ENCODE peak calls at places on chromosomes 13 and 19, in six cellular contexts. One of them, this sample, is unnamed. For H3K27me3, the result is how much of the 10 kb centered on the place peaks cover.

GRCh38 chr13:60584976-60585375 is 188.0 kb downstream of the TDRD3 start:
- DNase-seq in AG04450: no peak
- DNase-seq in right lobe of liver: no peak
- DNase-seq in left ventricle myocardium inferior: no peak
- DNase-seq in brain microvascular endothelial cell: peak
- DNase-seq in psoas muscle: no peak
- DNase-seq in this sample: no peak

GRCh38 chr19:9052894-9053293 is 34.0 kb upstream of the OR1M1 start:
- DNase-seq in AG04450: no peak
- DNase-seq in right lobe of liver: no peak
- DNase-seq in left ventricle myocardium inferior: no peak
- DNase-seq in brain microvascular endothelial cell: no peak
- DNase-seq in psoas muscle: no peak
- DNase-seq in this sample: no peak

GRCh38 chr19:19619121-19619848 is 798 bp upstream of the PBX4 start:
- DNase-seq in AG04450: no peak
- DNase-seq in right lobe of liver: no peak
- DNase-seq in left ventricle myocardium inferior: no peak
- DNase-seq in brain microvascular endothelial cell: no peak
- DNase-seq in psoas muscle: no peak
- DNase-seq in this sample: no peak

GRCh38 chr19:44752816-44753618 is 4.5 kb downstream of the BCL3 start:
- DNase-seq in AG04450: peak
- DNase-seq in right lobe of liver: peak
- DNase-seq in left ventricle myocardium inferior: peak
- DNase-seq in brain microvascular endothelial cell: peak
- DNase-seq in psoas muscle: peak
- DNase-seq in this sample: peak

GRCh38 chr13:45781553-45782326 is 69.8 kb downstream of the SIAH3 start:
- DNase-seq in AG04450: no peak
- DNase-seq in right lobe of liver: peak
- DNase-seq in left ventricle myocardium inferior: peak
- DNase-seq in brain microvascular endothelial cell: no peak
- DNase-seq in psoas muscle: peak
- DNase-seq in this sample: no peak

GRCh38 chr13:64278493-64278892 is 2862.8 kb upstream of the PCDH20 start:
- DNase-seq in AG04450: peak
- DNase-seq in right lobe of liver: no peak
- DNase-seq in left ventricle myocardium inferior: no peak
- DNase-seq in brain microvascular endothelial cell: peak
- DNase-seq in psoas muscle: no peak
- DNase-seq in this sample: no peak

GRCh38 chr19:35216026-35216832 is 12.3 kb downstream of the FAM187B start:
- DNase-seq in AG04450: no peak
- DNase-seq in right lobe of liver: no peak
- DNase-seq in left ventricle myocardium inferior: no peak
- DNase-seq in brain microvascular endothelial cell: no peak
- DNase-seq in psoas muscle: no peak
- DNase-seq in this sample: no peak

GRCh38 chr13:35848316-35848715 is 282.9 kb downstream of the DCLK1 start:
- DNase-seq in AG04450: no peak
- DNase-seq in right lobe of liver: no peak
- DNase-seq in left ventricle myocardium inferior: no peak
- DNase-seq in brain microvascular endothelial cell: no peak
- DNase-seq in psoas muscle: no peak
- DNase-seq in this sample: no peak

GRCh38 chr19:17078038-17078919 is 2.7 kb downstream of the MYO9B start:
- DNase-seq in AG04450: no peak
- DNase-seq in right lobe of liver: peak
- DNase-seq in left ventricle myocardium inferior: no peak
- DNase-seq in brain microvascular endothelial cell: no peak
- DNase-seq in psoas muscle: no peak
- DNase-seq in this sample: no peak

GRCh38 chr13:40371531-40372125 is 294.8 kb downstream of the FOXO1 start:
- DNase-seq in AG04450: no peak
- DNase-seq in right lobe of liver: no peak
- DNase-seq in left ventricle myocardium inferior: no peak
- DNase-seq in brain microvascular endothelial cell: no peak
- DNase-seq in psoas muscle: no peak
- DNase-seq in this sample: no peak

GRCh38 chr13:64591981-64592380 is 2638.2 kb downstream of the PCDH9 start:
- DNase-seq in AG04450: peak
- DNase-seq in right lobe of liver: no peak
- DNase-seq in left ventricle myocardium inferior: no peak
- DNase-seq in brain microvascular endothelial cell: peak
- DNase-seq in psoas muscle: no peak
- DNase-seq in this sample: no peak

GRCh38 chr13:37344051-37344450 is 238.6 kb upstream of the CSNK1A1L start:
- DNase-seq in AG04450: no peak
- DNase-seq in right lobe of liver: no peak
- DNase-seq in left ventricle myocardium inferior: no peak
- DNase-seq in brain microvascular endothelial cell: no peak
- DNase-seq in psoas muscle: no peak
- DNase-seq in this sample: no peak

GRCh38 chr13:109816979-109817275 is 30.5 kb upstream of the IRS2 start:
- DNase-seq in AG04450: no peak
- DNase-seq in right lobe of liver: no peak
- DNase-seq in left ventricle myocardium inferior: no peak
- DNase-seq in brain microvascular endothelial cell: peak
- DNase-seq in psoas muscle: no peak
- DNase-seq in this sample: no peak

GRCh38 chr13:73440296-73440895 is 381.6 kb downstream of the KLF5 start:
- DNase-seq in AG04450: no peak
- DNase-seq in right lobe of liver: no peak
- DNase-seq in left ventricle myocardium inferior: no peak
- DNase-seq in brain microvascular endothelial cell: no peak
- DNase-seq in psoas muscle: no peak
- DNase-seq in this sample: no peak

GRCh38 chr19:3269972-3270667 is 45.7 kb downstream of the CELF5 start:
- DNase-seq in AG04450: no peak
- DNase-seq in right lobe of liver: no peak
- DNase-seq in left ventricle myocardium inferior: no peak
- DNase-seq in brain microvascular endothelial cell: no peak
- DNase-seq in psoas muscle: no peak
- DNase-seq in this sample: no peak

GRCh38 chr19:48169585-48169973 is 565 bp downstream of the LIG1 start:
- DNase-seq in AG04450: peak
- DNase-seq in right lobe of liver: peak
- DNase-seq in left ventricle myocardium inferior: peak
- DNase-seq in brain microvascular endothelial cell: peak
- DNase-seq in psoas muscle: peak
- DNase-seq in this sample: peak

GRCh38 chr13:34152996-34153395 is 335.0 kb downstream of the RFC3 start:
- DNase-seq in AG04450: no peak
- DNase-seq in right lobe of liver: no peak
- DNase-seq in left ventricle myocardium inferior: no peak
- DNase-seq in brain microvascular endothelial cell: no peak
- DNase-seq in psoas muscle: no peak
- DNase-seq in this sample: no peak

GRCh38 chr19:30547192-30547591 is 175.0 kb downstream of the ZNF536 start:
- DNase-seq in AG04450: no peak
- DNase-seq in right lobe of liver: no peak
- DNase-seq in left ventricle myocardium inferior: no peak
- DNase-seq in brain microvascular endothelial cell: no peak
- DNase-seq in psoas muscle: no peak
- DNase-seq in this sample: no peak

GRCh38 chr13:25249001-25249543 is 38.2 kb downstream of the MTMR6 start:
- DNase-seq in AG04450: no peak
- DNase-seq in right lobe of liver: no peak
- DNase-seq in left ventricle myocardium inferior: no peak
- DNase-seq in brain microvascular endothelial cell: peak
- DNase-seq in psoas muscle: no peak
- DNase-seq in this sample: no peak

GRCh38 chr13:102830646-102831045 is 15.2 kb upstream of the ERCC5 start:
- DNase-seq in AG04450: no peak
- DNase-seq in right lobe of liver: peak
- DNase-seq in left ventricle myocardium inferior: no peak
- DNase-seq in brain microvascular endothelial cell: no peak
- DNase-seq in psoas muscle: no peak
- DNase-seq in this sample: no peak

GRCh38 chr19:41821003-41821735 is 23.3 kb downstream of the LYPD4 start:
- DNase-seq in AG04450: no peak
- DNase-seq in right lobe of liver: no peak
- DNase-seq in left ventricle myocardium inferior: no peak
- DNase-seq in brain microvascular endothelial cell: peak
- DNase-seq in psoas muscle: no peak
- DNase-seq in this sample: no peak

GRCh38 chr13:50691176-50691681 is 152.3 kb downstream of the DLEU7 start:
- DNase-seq in AG04450: no peak
- DNase-seq in right lobe of liver: no peak
- DNase-seq in left ventricle myocardium inferior: no peak
- DNase-seq in brain microvascular endothelial cell: peak
- DNase-seq in psoas muscle: no peak
- DNase-seq in this sample: no peak

DNA sequence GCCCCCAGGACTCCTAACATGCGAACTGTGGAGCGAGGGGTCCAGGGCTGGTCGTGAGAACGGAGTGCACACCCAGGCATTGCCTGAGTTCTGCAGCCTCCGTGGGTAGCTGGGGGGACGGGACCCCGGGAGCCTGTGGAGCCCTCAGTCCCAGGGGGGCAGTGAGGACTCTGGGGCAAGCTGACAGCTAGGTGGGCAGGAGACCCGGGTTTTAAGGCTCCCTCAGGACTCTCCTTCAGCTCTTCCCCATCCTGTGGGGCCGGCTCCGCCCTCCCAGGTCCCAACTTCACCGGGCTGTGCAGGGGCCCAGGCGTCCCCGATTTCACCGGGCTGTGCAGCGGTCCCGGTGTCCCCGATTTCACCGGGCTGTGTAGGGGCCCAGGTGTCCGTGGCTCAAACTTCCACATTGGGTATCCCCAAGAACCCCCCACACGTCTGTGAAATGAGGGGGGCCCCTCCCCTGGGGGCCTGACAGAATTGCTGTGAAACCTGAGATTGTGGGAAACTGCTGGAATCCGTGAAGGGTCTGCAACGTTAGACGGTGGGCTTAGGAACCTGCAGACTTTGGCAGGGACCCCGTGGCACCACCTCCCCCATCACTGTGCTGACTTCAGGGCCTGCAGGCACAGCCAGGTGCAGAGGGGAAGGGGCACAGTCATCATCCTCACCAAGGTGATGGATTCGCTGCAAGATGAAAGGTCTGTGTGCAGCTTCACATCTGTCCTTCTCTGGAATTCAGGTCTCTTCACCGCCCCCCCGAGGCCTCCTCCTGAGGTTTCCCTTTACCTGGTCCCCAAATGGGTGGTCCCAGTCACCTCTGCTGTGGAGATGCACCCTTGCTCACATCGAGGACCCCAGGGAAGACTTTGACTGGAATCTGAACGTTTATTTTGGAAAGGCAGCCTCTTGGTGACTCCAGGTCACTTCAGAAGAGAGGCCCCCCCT is 73.2 kb upstream of the MCF2L start:
- DNase-seq in AG04450: no peak
- DNase-seq in right lobe of liver: no peak
- DNase-seq in left ventricle myocardium inferior: peak
- DNase-seq in brain microvascular endothelial cell: no peak
- DNase-seq in psoas muscle: peak
- DNase-seq in this sample: peak
- H3K27ac ChIP-seq in AG04450: no peak
- H3K27ac ChIP-seq in right lobe of liver: no peak
- H3K27ac ChIP-seq in left ventricle myocardium inferior: no peak
- H3K27ac ChIP-seq in brain microvascular endothelial cell: no peak
- H3K27ac ChIP-seq in psoas muscle: no peak
- H3K27ac ChIP-seq in this sample: no peak

DNA sequence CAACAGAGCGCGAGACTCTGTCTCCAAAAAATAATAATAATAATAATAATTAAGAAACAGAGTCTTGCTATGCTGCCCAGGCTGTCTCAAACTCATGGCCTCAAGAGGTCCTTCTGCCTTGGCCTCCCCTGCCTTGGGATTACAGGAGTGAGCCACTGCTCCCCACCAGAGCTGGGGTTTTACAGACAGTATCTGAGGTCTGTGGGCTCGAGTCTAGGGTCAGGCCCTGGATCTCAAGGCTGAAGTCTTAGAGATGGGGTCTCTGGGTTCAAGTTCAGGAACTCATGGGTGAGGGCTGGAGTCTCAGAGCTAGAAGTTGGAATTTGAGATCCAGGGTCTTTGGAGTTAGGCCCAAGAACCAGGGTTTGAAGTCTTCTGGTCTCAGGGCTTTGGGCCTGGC is 3.5 kb downstream of the IL11 start:
- DNase-seq in AG04450: no peak
- DNase-seq in right lobe of liver: no peak
- DNase-seq in left ventricle myocardium inferior: no peak
- DNase-seq in brain microvascular endothelial cell: no peak
- DNase-seq in psoas muscle: no peak
- DNase-seq in this sample: no peak
- H3K27me3 ChIP-seq in AG04450: under half
- H3K27me3 ChIP-seq in right lobe of liver: under half
- H3K27me3 ChIP-seq in left ventricle myocardium inferior: half or more
- H3K27me3 ChIP-seq in brain microvascular endothelial cell: under half
- H3K27me3 ChIP-seq in psoas muscle: under half
- H3K27me3 ChIP-seq in this sample: under half

DNA sequence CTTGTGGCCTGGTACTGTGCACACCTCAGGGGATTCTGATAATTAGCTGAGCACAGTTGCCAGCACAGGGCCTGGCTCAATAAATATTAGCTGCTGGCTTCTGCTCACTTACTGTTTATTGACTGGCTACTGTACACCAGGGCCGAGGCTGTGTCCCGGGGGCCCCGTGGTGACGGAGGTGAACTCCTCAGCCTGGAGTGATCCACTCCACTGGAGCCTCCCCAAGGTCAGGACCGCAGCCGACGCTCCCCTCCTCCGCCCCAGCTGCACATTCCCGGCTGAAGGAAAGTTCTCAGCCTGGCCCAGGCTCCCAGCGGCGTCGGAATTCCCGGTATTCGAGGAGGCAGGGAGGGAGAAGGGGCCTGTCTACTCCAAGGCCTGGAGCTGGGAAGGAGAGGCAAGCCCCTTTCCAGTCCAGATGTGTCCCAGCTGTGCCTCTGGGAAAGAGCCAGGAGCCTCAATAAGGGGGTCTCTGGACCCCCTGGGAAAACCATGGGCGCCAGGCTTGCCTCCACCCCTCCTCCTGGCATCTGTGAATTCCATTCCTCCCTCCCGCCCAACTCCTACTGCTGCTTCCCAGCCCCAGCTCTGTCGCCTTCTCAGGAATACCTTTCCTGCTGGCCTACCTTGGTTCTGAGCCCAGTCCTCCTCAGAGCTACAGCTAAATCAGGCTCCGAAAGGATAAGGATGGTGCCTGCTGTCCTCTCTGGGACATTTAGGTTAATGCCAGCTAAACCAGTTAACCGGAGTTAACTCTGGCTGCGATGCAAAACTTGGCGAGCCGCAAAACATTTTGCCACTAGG is 7.2 kb downstream of the RPS16 start:
- DNase-seq in AG04450: peak
- DNase-seq in right lobe of liver: no peak
- DNase-seq in left ventricle myocardium inferior: peak
- DNase-seq in brain microvascular endothelial cell: peak
- DNase-seq in psoas muscle: peak
- DNase-seq in this sample: peak
- H3K4me3 ChIP-seq in AG04450: no peak
- H3K4me3 ChIP-seq in right lobe of liver: no peak
- H3K4me3 ChIP-seq in left ventricle myocardium inferior: peak
- H3K4me3 ChIP-seq in brain microvascular endothelial cell: no peak
- H3K4me3 ChIP-seq in psoas muscle: no peak
- H3K4me3 ChIP-seq in this sample: no peak

DNA sequence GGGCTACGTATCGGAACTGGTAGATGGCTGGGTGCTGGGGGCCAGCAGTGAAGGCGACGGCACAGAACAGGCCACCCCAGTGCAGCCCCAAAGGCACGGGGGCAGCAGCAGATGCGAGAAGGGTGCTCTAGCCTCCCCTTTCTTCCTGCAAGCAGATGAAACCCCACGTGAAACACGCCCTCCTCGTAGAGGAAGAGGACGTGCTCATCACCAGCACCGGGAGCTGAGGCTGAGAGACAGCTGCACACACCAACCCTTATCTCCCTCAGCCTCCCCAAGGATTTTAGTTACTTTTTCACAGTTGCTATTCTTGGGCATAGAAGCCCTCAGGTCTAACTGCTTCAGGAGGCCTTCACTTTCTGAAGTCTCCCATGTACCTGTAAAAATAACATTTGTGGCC is 11.9 kb downstream of the ZNF787 start:
- DNase-seq in AG04450: no peak
- DNase-seq in right lobe of liver: no peak
- DNase-seq in left ventricle myocardium inferior: no peak
- DNase-seq in brain microvascular endothelial cell: no peak
- DNase-seq in psoas muscle: no peak
- DNase-seq in this sample: no peak
- H3K27ac ChIP-seq in AG04450: no peak
- H3K27ac ChIP-seq in right lobe of liver: no peak
- H3K27ac ChIP-seq in left ventricle myocardium inferior: peak
- H3K27ac ChIP-seq in brain microvascular endothelial cell: no peak
- H3K27ac ChIP-seq in psoas muscle: no peak
- H3K27ac ChIP-seq in this sample: no peak

This sample was measured in aorta.